ENCODE peak calls at places on chromosomes 6 and 20, in five cellular contexts. N is cardiac fibroblast, V is spleen, W is fibroblast of lung, T is astrocyte of the cerebellum. X is an unnamed sample.

GRCh38 chr6:135535989-135536414 is 38.5 kb upstream of the AHI1 start:
- DNase-seq in T (peak; percentile 90), V (no peak), W (peak; percentile 98), N (peak; percentile 90), X (no peak)

GRCh38 chr6:14118444-14118843 is 872 bp downstream of the CD83 start:
- DNase-seq in V (no peak), W (no peak), T (no peak), N (no peak), X (no peak)

GRCh38 chr6:116928667-116929066 is 51.6 kb downstream of the RFX6 start:
- DNase-seq in V (no peak), W (no peak), T (no peak), N (no peak), X (no peak)

GRCh38 chr6:41878961-41879405 is 16.2 kb downstream of the USP49 start:
- DNase-seq in N (peak; percentile 72), V (no peak), T (peak; percentile 9), W (peak; percentile 53), X (no peak)

GRCh38 chr6:8588176-8588575 is 152.8 kb upstream of the SLC35B3 start:
- DNase-seq in T (no peak), V (no peak), N (no peak), W (no peak), X (no peak)

GRCh38 chr20:42260216-42260615 is 642.0 kb upstream of the CHD6 start:
- DNase-seq in W (no peak), T (no peak), N (no peak), V (no peak), X (no peak)

GRCh38 chr6:147065786-147066185 is 138.4 kb upstream of the STXBP5 start:
- DNase-seq in T (no peak), N (no peak), V (no peak), W (no peak), X (no peak)

GRCh38 chr6:119895626-119896025 is 546.1 kb upstream of the MAN1A1 start:
- DNase-seq in T (no peak), N (no peak), W (no peak), V (no peak), X (no peak)

GRCh38 chr6:30154709-30155521 is 6.1 kb downstream of the TRIM10 start:
- DNase-seq in T (peak; percentile 49), V (no peak), W (peak; percentile 22), N (peak; percentile 72), X (no peak)

GRCh38 chr6:92922216-92922806 is 497.0 kb downstream of the EPHA7 start:
- DNase-seq in W (no peak), T (no peak), V (no peak), N (no peak), X (no peak)

GRCh38 chr20:61937963-61938838 is 127.5 kb downstream of the TAF4 start:
- DNase-seq in V (peak; percentile 71), N (no peak), W (no peak), T (no peak), X (no peak)

GRCh38 chr20:44491635-44492395 is 16.1 kb downstream of the TTPAL start:
- DNase-seq in N (peak; percentile 92), V (no peak), T (no peak), W (peak; percentile 69), X (no peak)

GRCh38 chr6:113634352-113635163 is 222.6 kb upstream of the MARCKS start:
- DNase-seq in N (peak; percentile 84), W (peak; percentile 51), T (no peak), V (no peak), X (no peak)

GRCh38 chr6:1143655-1144054 is 168.2 kb upstream of the FOXQ1 start:
- DNase-seq in N (no peak), V (no peak), W (peak; percentile 81), T (no peak), X (no peak)

GRCh38 chr20:45341939-45342862 is 6.0 kb downstream of the SDC4 start:
- DNase-seq in T (no peak), W (no peak), N (no peak), V (no peak), X (peak; percentile 94)

GRCh38 chr6:154234019-154234772 is 122.4 kb downstream of the IPCEF1 start:
- DNase-seq in N (no peak), W (no peak), T (no peak), V (no peak), X (no peak)

GRCh38 chr6:26170181-26170580 is 83.0 kb downstream of the HFE start:
- DNase-seq in V (no peak), W (no peak), T (no peak), N (no peak), X (no peak)

GRCh38 chr20:46573788-46574581 is 23.5 kb upstream of the OCSTAMP start:
- DNase-seq in T (no peak), W (no peak), N (no peak), V (no peak), X (no peak)

GRCh38 chr6:123806561-123806960 is 2.9 kb downstream of the NKAIN2 start:
- DNase-seq in N (no peak), W (peak; percentile 7), V (no peak), T (no peak), X (no peak)
- H3K4me3 ChIP-seq in N (no peak overlapping the region), W (no peak overlapping the region), V (no peak overlapping the region), T (no peak overlapping the region), X (no peak overlapping the region)

DNA sequence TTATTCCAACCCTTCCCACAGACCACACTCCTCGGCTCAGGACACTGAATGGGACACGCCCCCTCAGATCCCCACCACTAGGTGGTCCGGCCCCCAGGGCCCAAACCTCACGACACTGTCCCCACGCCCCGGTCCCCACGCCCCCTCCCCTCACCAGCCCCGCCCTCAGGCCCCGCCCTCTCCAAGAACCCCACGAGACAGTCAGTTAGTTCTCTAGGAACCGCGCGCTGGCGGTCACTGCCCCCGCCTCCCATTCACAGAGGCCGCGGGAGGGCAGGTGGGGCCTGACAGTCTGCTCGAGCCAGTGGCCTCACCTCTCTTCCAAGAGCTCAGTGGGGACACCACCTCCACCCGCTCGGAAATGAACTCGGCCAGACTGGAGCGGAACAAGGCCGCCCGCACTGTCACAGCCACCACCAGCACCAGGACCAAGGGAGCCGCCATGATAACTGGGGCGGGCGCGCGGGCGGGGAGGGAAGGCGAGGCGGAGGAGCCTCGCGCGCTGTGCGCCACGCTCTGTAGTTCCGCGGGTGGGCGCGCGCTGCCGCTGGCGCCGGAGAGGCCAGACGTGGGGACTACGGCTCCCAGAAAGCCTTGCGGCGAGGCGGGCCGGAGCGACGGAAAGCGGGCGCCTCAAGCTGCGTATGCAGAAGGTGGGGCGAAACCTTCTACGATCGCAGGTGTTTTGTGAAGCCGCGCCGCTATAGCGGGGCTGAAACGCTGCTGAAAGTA is at the start of gene PIGU:
- DNase-seq in W (peak; percentile 91), V (peak; percentile 100), T (peak; percentile 87), N (peak; percentile 93), X (peak; percentile 94)
- TF ChIP-seq CTCF in W (no peak), V (peak; percentile 59), T (no peak), N (no peak), X (no peak)

DNA sequence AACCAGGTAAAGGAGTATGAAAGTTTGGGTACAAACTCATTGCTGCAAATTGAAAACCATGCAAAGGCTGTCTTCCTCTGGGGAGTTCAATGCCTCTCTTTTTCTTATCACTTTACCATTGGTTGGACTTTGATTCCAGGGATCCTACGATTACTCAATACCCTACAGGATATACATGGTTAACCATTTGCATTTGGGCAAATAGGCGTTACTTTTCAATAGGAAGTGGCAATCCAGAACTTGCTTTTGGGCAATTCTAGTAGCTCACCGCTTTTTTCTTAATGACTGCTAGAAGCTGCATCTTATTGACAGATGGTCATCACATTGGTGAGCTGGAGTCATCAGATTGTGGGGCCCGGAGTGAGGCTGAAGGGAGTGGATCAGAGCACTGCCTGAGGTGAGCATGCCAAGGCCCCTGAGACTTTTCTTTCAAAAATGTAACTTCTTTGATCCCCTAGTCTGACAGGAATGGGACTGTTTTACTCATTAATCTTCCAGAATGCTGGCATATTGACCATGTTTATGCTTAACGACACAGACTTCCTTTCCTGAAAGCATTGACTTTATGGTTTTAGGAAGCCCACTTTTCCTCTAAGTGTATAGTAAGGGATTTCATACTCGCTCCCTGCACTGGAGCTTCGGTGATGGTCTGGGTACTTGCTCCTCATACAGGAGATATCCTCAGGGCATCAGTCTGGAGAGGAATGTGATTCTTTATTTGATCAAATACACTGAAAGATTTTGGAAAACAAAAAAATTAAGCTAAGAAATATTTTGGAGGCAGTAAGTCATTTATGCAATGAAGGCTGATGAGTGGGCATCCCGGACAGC is at the start of gene CCR6:
- DNase-seq in V (no peak), T (no peak), N (no peak), W (no peak), X (no peak)
- H3K4me3 ChIP-seq in V (peak within 1 kb of the TSS; percentile 14), T (no peak within 1 kb of the TSS), N (no peak within 1 kb of the TSS), W (no peak within 1 kb of the TSS), X (no peak within 1 kb of the TSS)

GRCh38 chr6:122904166-122904565 is 91.9 kb upstream of the CLVS2 start:
- DNase-seq in W (no peak), T (no peak), N (no peak), V (no peak), X (no peak)
- TF ChIP-seq CTCF in W (no peak), T (no peak), N (no peak), V (no peak), X (no peak)

DNA sequence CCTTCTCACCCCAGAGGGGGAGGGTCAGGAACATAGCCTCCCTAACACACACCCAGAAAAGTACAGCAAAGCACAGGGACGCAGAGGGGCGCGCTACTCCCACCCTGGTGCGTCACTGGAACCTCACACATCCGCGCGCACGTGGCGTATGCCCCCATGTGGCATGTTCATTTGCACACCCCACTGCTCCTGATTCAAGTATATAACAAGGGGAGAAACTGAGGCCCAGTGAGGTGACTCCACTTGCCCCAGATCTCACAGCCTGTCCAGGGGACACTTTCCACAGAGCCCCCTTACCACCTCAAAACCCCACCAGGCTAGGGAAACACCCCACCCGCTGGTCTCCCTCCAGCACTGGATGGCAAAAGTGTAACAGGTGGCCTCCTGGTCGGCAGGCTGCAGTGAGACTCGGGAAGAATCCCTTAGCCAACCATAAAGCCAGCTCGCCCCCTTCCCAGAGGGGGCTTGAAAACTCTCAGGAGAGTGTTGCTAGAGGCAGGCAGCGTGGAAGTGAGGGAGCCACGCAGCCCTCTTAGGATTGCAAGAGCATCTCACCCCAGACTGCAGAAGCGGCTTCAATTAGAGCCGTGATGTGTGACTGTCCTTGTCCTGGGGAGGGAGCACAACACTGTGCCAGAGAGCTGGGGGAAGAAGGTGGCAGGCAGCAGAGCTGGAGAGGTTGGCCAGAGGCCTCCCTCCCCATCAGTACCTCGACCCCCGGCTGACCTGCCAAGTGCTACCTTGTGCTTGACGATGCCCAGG is at the start of gene GRM4:
- DNase-seq in V (peak; percentile 51), W (no peak), T (no peak), N (no peak), X (no peak)
- H3K4me3 ChIP-seq in V (peak within 1 kb of the TSS; percentile 18), W (no peak within 1 kb of the TSS), T (peak within 1 kb of the TSS; percentile 30), N (peak within 1 kb of the TSS; percentile 43), X (peak within 1 kb of the TSS; percentile 66)

X was measured in coronary artery.